ENCODE peak calls at places on chromosome 7, in five cellular contexts. U is neural crest cell, A is RPMI8226, T is CD14-positive monocyte, K is Caki2. W is an unnamed sample.
A peak's percentile ranks its signal among the peaks of the same experiment; 100 is the strongest.

GRCh38 chr7:46855851-46856250 is 726.1 kb downstream of the TNS3 start:
- DNase-seq in U (no peak), K (no peak), A (no peak), T (no peak), W (no peak)

GRCh38 chr7:106450716-106451115 is 165.9 kb upstream of the NAMPT start:
- DNase-seq in K (no peak), U (no peak), A (no peak), T (no peak), W (no peak)

GRCh38 chr7:603152-603941 is 83.7 kb upstream of the PDGFA start:
- DNase-seq in K (no peak), U (no peak), T (no peak), A (no peak), W (peak; percentile 41)

GRCh38 chr7:2515424-2516193 is 4.0 kb upstream of the LFNG start:
- DNase-seq in A (no peak), T (no peak), K (no peak), U (no peak), W (no peak)

GRCh38 chr7:133781481-133782090 is 345.6 kb upstream of the LRGUK start:
- DNase-seq in U (no peak), A (no peak), T (no peak), K (no peak), W (no peak)

GRCh38 chr7:108073305-108074070 is 56.7 kb downstream of the LAMB4 start:
- DNase-seq in U (no peak), A (no peak), T (no peak), K (no peak), W (no peak)

GRCh38 chr7:69677054-69677847 is 79.0 kb downstream of the AUTS2 start:
- DNase-seq in U (no peak), A (peak; percentile 39), T (no peak), K (no peak), W (peak; percentile 20)

GRCh38 chr7:22992874-22993840 is 20.8 kb downstream of the HYCC1 start:
- DNase-seq in K (no peak), U (no peak), A (no peak), T (no peak), W (no peak)

GRCh38 chr7:141844256-141844655 is 3.0 kb upstream of the PRSS37 start:
- DNase-seq in K (no peak), A (no peak), T (no peak), U (no peak), W (no peak)